ENCODE peak calls at places on chromosomes 2 and 18, in ten cellular contexts. I is NCI-H2171; G is right atrium auricular region; P is CD4-positive, alpha-beta T cell; E is caudate nucleus; L is adipocyte; M is fibroblast of lung; B is NCI-H774; J is effector CD4-positive, alpha-beta T cell; Q is GM06990. D is an unnamed sample.
A peak's percentile ranks its signal among the peaks of the same experiment; 100 is the strongest.

GRCh38 chr2:101140978-101141655 is 10.1 kb downstream of the TBC1D8 start:
- DNase-seq in B (no peak), E (no peak), M (no peak), I (no peak), P (no peak), G (no peak), L (peak; percentile 41), Q (no peak), J (no peak), D (no peak)

GRCh38 chr2:235087812-235088607 is 136.2 kb downstream of the SH3BP4 start:
- DNase-seq in E (no peak), B (no peak), Q (no peak), G (peak; percentile 64), M (peak; percentile 56), P (no peak), I (no peak), L (no peak), J (no peak), D (no peak)

GRCh38 chr2:190678444-190679162 is 29.7 kb downstream of the NAB1 start:
- DNase-seq in M (peak; percentile 58), B (no peak), G (no peak), J (no peak), I (no peak), Q (peak; percentile 72), L (no peak), E (no peak), P (no peak), D (peak; percentile 50)

GRCh38 chr2:70596739-70597138 is 43.1 kb upstream of the TGFA start:
- DNase-seq in J (no peak), M (peak; percentile 67), P (no peak), E (no peak), I (no peak), B (no peak), G (no peak), L (no peak), Q (no peak), D (no peak)

GRCh38 chr2:2293527-2294089 is 37.5 kb downstream of the MYT1L start:
- DNase-seq in M (no peak), L (no peak), I (no peak), B (no peak), J (no peak), Q (no peak), E (no peak), G (no peak), P (no peak), D (no peak)

GRCh38 chr18:24271381-24272331 is 126.0 kb downstream of the OSBPL1A start:
- DNase-seq in E (peak; percentile 34), P (no peak), L (peak; percentile 87), J (no peak), Q (peak; percentile 29), G (peak; percentile 66), B (peak; percentile 65), I (peak; percentile 60), M (peak; percentile 84), D (peak; percentile 28)

GRCh38 chr2:196549052-196549451 is 90.5 kb upstream of the CCDC150 start:
- DNase-seq in P (no peak), B (no peak), J (no peak), Q (no peak), L (no peak), M (no peak), E (no peak), G (no peak), I (no peak), D (no peak)

GRCh38 chr2:7061921-7062320 is 144.7 kb downstream of the RNF144A start:
- DNase-seq in B (no peak), I (no peak), M (no peak), Q (no peak), L (no peak), P (no peak), E (no peak), G (no peak), J (no peak), D (no peak)

GRCh38 chr2:156703628-156704027 is 267.4 kb downstream of the GPD2 start:
- DNase-seq in G (no peak), J (no peak), L (no peak), B (no peak), M (no peak), P (no peak), E (no peak), Q (no peak), I (no peak), D (no peak)

GRCh38 chr2:179059026-179059680 is 9.2 kb upstream of the CCDC141 start:
- DNase-seq in E (no peak), I (no peak), G (no peak), Q (no peak), J (no peak), M (no peak), B (no peak), P (no peak), L (no peak), D (peak; percentile 35)

GRCh38 chr2:28869494-28870145 is 489 bp downstream of the TRMT61B start:
- DNase-seq in P (no peak), J (peak; percentile 5), Q (no peak), M (no peak), G (no peak), I (no peak), E (no peak), L (peak; percentile 64), B (no peak), D (peak; percentile 28)

GRCh38 chr18:37393945-37394609 is 171.5 kb downstream of the CELF4 start:
- DNase-seq in B (peak; percentile 87), G (peak; percentile 78), M (peak; percentile 65), I (peak; percentile 45), E (peak; percentile 47), J (no peak), P (no peak), Q (peak; percentile 16), L (peak; percentile 93), D (peak; percentile 58)

GRCh38 chr2:128754246-128754724 is 435.6 kb upstream of the HS6ST1 start:
- DNase-seq in L (no peak), P (no peak), E (no peak), M (peak; percentile 22), I (peak; percentile 6), B (no peak), G (peak; percentile 55), Q (peak; percentile 74), J (no peak), D (peak; percentile 73)

GRCh38 chr2:16031848-16032159 is 91.5 kb downstream of the MYCN start:
- DNase-seq in P (no peak), I (no peak), Q (no peak), G (no peak), J (no peak), L (no peak), B (peak; percentile 4), M (no peak), E (no peak), D (no peak)

GRCh38 chr2:205759286-205759685 is 77.0 kb downstream of the NRP2 start:
- DNase-seq in L (no peak), B (no peak), M (no peak), I (no peak), G (no peak), Q (no peak), P (no peak), J (no peak), E (no peak), D (no peak)

GRCh38 chr2:141331127-141331526 is 799.7 kb downstream of the LRP1B start:
- DNase-seq in Q (no peak), B (no peak), P (no peak), M (peak; percentile 82), I (no peak), J (no peak), E (no peak), G (no peak), L (peak; percentile 66), D (no peak)